ENCODE peak calls at places on chromosomes 12 and 14, in six cellular contexts. X, S, D, M, Q and R are unnamed samples.

GRCh38 chr14:28294834-28295440 is 471.6 kb upstream of the FOXG1 start:
- DNase-seq in X (no peak), S (no peak), D (no peak), M (no peak), Q (peak; percentile 48), R (peak; percentile 47)

GRCh38 chr12:69840727-69841126 is 15.7 kb downstream of the MYRFL start:
- DNase-seq in X (no peak), S (no peak), D (no peak), M (no peak), Q (no peak), R (no peak)

GRCh38 chr14:100868621-100869370 is 34.7 kb downstream of the RTL1 start:
- DNase-seq in X (no peak), S (no peak), D (no peak), M (no peak), Q (no peak), R (no peak)

GRCh38 chr12:52202361-52203078 is 10.7 kb upstream of the KRT80 start:
- DNase-seq in X (no peak), S (no peak), D (no peak), M (no peak), Q (no peak), R (no peak)

GRCh38 chr12:29762637-29763300 is 21.0 kb downstream of the TMTC1 start:
- DNase-seq in X (no peak), S (no peak), D (no peak), M (peak; percentile 25), Q (no peak), R (no peak)

GRCh38 chr12:78753058-78753457 is 111.5 kb upstream of the SYT1 start:
- DNase-seq in X (no peak), S (no peak), D (no peak), M (no peak), Q (no peak), R (no peak)

GRCh38 chr12:28799337-28799736 is 349.7 kb upstream of the FAR2 start:
- DNase-seq in X (no peak), S (no peak), D (no peak), M (no peak), Q (no peak), R (no peak)

GRCh38 chr14:68888025-68888850 is 90.9 kb downstream of the ACTN1 start:
- DNase-seq in X (no peak), S (no peak), D (no peak), M (peak; percentile 68), Q (no peak), R (no peak)

GRCh38 chr12:64806593-64806992 is 17.9 kb upstream of the TBC1D30 start:
- DNase-seq in X (no peak), S (no peak), D (no peak), M (no peak), Q (peak; percentile 76), R (peak; percentile 64)

GRCh38 chr14:100837812-100838170 is 11.9 kb downstream of the MEG3 start:
- DNase-seq in X (no peak), S (no peak), D (no peak), M (no peak), Q (no peak), R (no peak)

GRCh38 chr12:95790025-95790911 is at the start of gene NTN4:
- DNase-seq in X (peak; percentile 39), S (no peak), D (peak; percentile 13), M (no peak), Q (peak; percentile 64), R (no peak)

GRCh38 chr14:99512571-99513182 is 31.5 kb downstream of the CCNK start:
- DNase-seq in X (no peak), S (no peak), D (no peak), M (peak; percentile 70), Q (no peak), R (no peak)

GRCh38 chr14:85175556-85175955 is 354.4 kb upstream of the FLRT2 start:
- DNase-seq in X (no peak), S (no peak), D (no peak), M (no peak), Q (no peak), R (peak; percentile 53)

GRCh38 chr12:10190558-10191388 is 11.9 kb downstream of the TMEM52B start:
- DNase-seq in X (no peak), S (peak; percentile 17), D (peak; percentile 24), M (peak; percentile 78), Q (peak; percentile 77), R (peak; percentile 66)

GRCh38 chr12:95118138-95118787 is 44.8 kb upstream of the NR2C1 start:
- DNase-seq in X (no peak), S (no peak), D (no peak), M (no peak), Q (peak; percentile 90), R (peak; percentile 97)

GRCh38 chr12:56518570-56518969 is 3.0 kb upstream of the RBMS2 start:
- DNase-seq in X (no peak), S (no peak), D (no peak), M (no peak), Q (peak; percentile 78), R (peak; percentile 73)

GRCh38 chr12:61894168-61894567 is 366.0 kb upstream of the USP15 start:
- DNase-seq in X (no peak), S (no peak), D (no peak), M (no peak), Q (no peak), R (no peak)

GRCh38 chr14:68546839-68547238 is 246.0 kb downstream of the ZFP36L1 start:
- DNase-seq in X (no peak), S (no peak), D (no peak), M (no peak), Q (peak; percentile 91), R (peak; percentile 98)

GRCh38 chr12:98591209-98591608 is 2.3 kb upstream of the SLC25A3 start:
- DNase-seq in X (no peak), S (no peak), D (no peak), M (no peak), Q (no peak), R (no peak)